ENCODE peak calls at places on chromosomes 16 and 17, in eight cellular contexts. Z is Peyer's patch, X is IMR-90, M is tibial artery, D is uterus, C is transverse colon, K is thoracic aorta, Q is cardiac muscle cell. L is an unnamed sample.

GRCh38 chr17:5922476-5922875 is 147.7 kb upstream of the WSCD1 start:
- DNase-seq in Z (no peak), X (no peak), M (no peak), D (no peak), C (no peak), K (no peak), Q (no peak), L (no peak)

GRCh38 chr16:3020604-3021448 is 658 bp downstream of the TNFRSF12A start:
- DNase-seq in Z (peak; percentile 86), X (peak; percentile 89), M (peak; percentile 92), D (peak; percentile 89), C (peak; percentile 75), K (peak; percentile 76), Q (peak; percentile 92), L (no peak)

GRCh38 chr16:53131363-53132071 is 76.7 kb downstream of the CHD9 start:
- DNase-seq in Z (peak; percentile 84), X (peak; percentile 31), M (peak; percentile 84), D (peak; percentile 57), C (peak; percentile 71), K (peak; percentile 21), Q (peak; percentile 68), L (no peak)

GRCh38 chr17:55177159-55177913 is 87.4 kb upstream of the HLF start:
- DNase-seq in Z (no peak), X (no peak), M (no peak), D (no peak), C (no peak), K (no peak), Q (peak; percentile 5), L (no peak)

GRCh38 chr17:16215965-16216316 is 607 bp upstream of the NCOR1 start:
- DNase-seq in Z (no peak), X (no peak), M (peak; percentile 71), D (no peak), C (peak; percentile 63), K (no peak), Q (no peak), L (no peak)

GRCh38 chr17:1142503-1143095 is 37.2 kb downstream of the ABR start:
- DNase-seq in Z (no peak), X (no peak), M (no peak), D (no peak), C (no peak), K (no peak), Q (no peak), L (no peak)

GRCh38 chr17:38703742-38704644 is 1.1 kb upstream of the MLLT6 start:
- DNase-seq in Z (peak; percentile 90), X (no peak), M (peak; percentile 88), D (peak; percentile 79), C (peak; percentile 93), K (no peak), Q (peak; percentile 87), L (no peak)

GRCh38 chr16:50469744-50470301 is 78.4 kb upstream of the NKD1 start:
- DNase-seq in Z (no peak), X (no peak), M (no peak), D (no peak), C (no peak), K (no peak), Q (peak; percentile 57), L (no peak)

GRCh38 chr17:48997103-48997826 is at the start of gene IGF2BP1:
- DNase-seq in Z (peak; percentile 57), X (peak; percentile 78), M (no peak), D (no peak), C (no peak), K (no peak), Q (peak; percentile 87), L (no peak)

GRCh38 chr16:72203401-72203800 is 31.4 kb upstream of the PMFBP1 start:
- DNase-seq in Z (no peak), X (peak; percentile 4), M (peak; percentile 69), D (no peak), C (peak; percentile 9), K (no peak), Q (no peak), L (no peak)

GRCh38 chr16:66028505-66029216 is 337.8 kb upstream of the CDH5 start:
- DNase-seq in Z (no peak), X (peak; percentile 89), M (no peak), D (no peak), C (no peak), K (no peak), Q (no peak), L (no peak)

GRCh38 chr17:5780476-5780875 is 196.2 kb upstream of the NLRP1 start:
- DNase-seq in Z (no peak), X (peak; percentile 79), M (no peak), D (no peak), C (no peak), K (no peak), Q (no peak), L (peak; percentile 69)

GRCh38 chr17:82490512-82491195 is 28.9 kb upstream of the FOXK2 start:
- DNase-seq in Z (peak; percentile 51), X (no peak), M (no peak), D (no peak), C (peak; percentile 50), K (no peak), Q (no peak), L (no peak)

GRCh38 chr17:75371339-75371738 is 34.1 kb downstream of the GRB2 start:
- DNase-seq in Z (no peak), X (no peak), M (no peak), D (no peak), C (no peak), K (no peak), Q (no peak), L (no peak)

GRCh38 chr17:8041249-8041928 is 2.5 kb downstream of the ALOX15B start:
- DNase-seq in Z (no peak), X (peak; percentile 73), M (peak; percentile 61), D (no peak), C (peak; percentile 56), K (no peak), Q (peak; percentile 62), L (no peak)

GRCh38 chr16:29990033-29990432 is 5.4 kb downstream of the HIRIP3 start:
- DNase-seq in Z (no peak), X (no peak), M (no peak), D (no peak), C (peak; percentile 44), K (no peak), Q (no peak), L (no peak)
- TF ChIP-seq CTCF in Z (no peak), X (no peak), M (no peak), D (no peak), C (no peak), K (no peak), Q (no peak), L (no peak)

DNA sequence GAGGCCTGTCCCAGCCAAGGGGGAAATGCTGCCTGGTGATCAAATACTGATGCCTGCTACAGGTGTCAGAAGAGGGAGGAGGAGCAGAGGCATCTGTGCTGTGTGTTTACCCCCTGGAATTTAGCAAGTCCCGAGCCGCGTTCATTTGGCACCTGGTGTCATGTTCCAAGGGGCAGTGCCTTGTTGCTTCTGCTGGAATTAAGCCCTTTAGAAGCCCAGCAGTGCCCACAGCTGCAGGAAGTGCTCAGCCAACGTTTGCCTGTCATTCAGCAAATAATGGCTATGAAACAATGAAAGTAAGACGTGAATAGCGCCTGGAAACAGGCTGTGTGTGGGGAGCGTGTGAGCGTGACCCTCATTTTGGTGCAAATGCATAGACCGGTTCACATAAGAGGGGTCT is 5.9 kb upstream of the ATP2C2 start:
- DNase-seq in Z (no peak), X (no peak), M (no peak), D (no peak), C (peak; percentile 31), K (no peak), Q (no peak), L (no peak)
- H3K27me3 ChIP-seq in Z (no peaks in the 10 kb centered on the region), X (peaks cover 58% of the 10 kb centered on the region), M (peaks cover 15% of the 10 kb centered on the region), D (peaks cover 1% of the 10 kb centered on the region), C (peaks cover 10% of the 10 kb centered on the region), K (no peaks in the 10 kb centered on the region), Q (peaks cover 19% of the 10 kb centered on the region), L (peaks cover 11% of the 10 kb centered on the region)

GRCh38 chr17:78397681-78398101 is 19.2 kb downstream of the PGS1 start:
- DNase-seq in Z (no peak), X (peak; percentile 40), M (peak; percentile 77), D (no peak), C (no peak), K (peak; percentile 36), Q (peak; percentile 79), L (no peak)

GRCh38 chr17:78396436-78397335 is 18.2 kb downstream of the PGS1 start:
- DNase-seq in Z (no peak), X (no peak), M (peak; percentile 80), D (no peak), C (no peak), K (peak; percentile 40), Q (no peak), L (no peak)

GRCh38 chr17:78399028-78399692 is 20.7 kb downstream of the PGS1 start:
- DNase-seq in Z (no peak), X (no peak), M (no peak), D (no peak), C (no peak), K (no peak), Q (no peak), L (no peak)

GRCh38 chr17:78399693-78400144 is 21.3 kb downstream of the PGS1 start:
- DNase-seq in Z (no peak), X (no peak), M (no peak), D (no peak), C (no peak), K (no peak), Q (no peak), L (no peak)

DNA sequence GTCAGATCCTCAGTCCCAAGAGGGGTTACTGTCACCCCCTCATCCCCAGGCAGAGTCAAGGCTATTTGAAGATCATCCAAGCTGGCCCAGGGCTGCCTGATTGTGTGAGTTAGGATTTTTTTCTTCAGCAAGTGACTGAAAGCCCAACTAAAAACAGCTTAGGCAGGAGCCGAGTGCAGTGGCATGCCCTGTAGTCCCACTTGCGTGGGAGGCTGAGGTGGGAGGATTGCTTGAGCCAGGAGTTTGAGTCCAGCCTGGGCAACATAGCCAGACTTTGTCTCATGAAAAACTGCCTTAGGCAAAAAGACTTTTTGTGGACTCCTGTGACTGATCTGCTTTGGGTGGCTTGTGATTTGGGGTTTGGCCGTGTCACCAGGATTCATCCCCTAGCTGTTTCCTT is 19.9 kb downstream of the PGS1 start:
- DNase-seq in Z (no peak), X (no peak), M (no peak), D (no peak), C (no peak), K (no peak), Q (no peak), L (no peak)
- H3K36me3 ChIP-seq in Z (no peaks in the 10 kb centered on the region), X (peaks cover 69% of the 10 kb centered on the region), M (peaks cover 56% of the 10 kb centered on the region), D (no peaks in the 10 kb centered on the region), C (no peaks in the 10 kb centered on the region), K (peaks cover 29% of the 10 kb centered on the region), Q (peaks cover 30% of the 10 kb centered on the region), L (peaks cover 8% of the 10 kb centered on the region)

GRCh38 chr16:67104061-67104460 is 5.7 kb upstream of the PHAF1 start:
- DNase-seq in Z (no peak), X (peak; percentile 23), M (peak; percentile 32), D (no peak), C (no peak), K (no peak), Q (peak; percentile 17), L (no peak)
- TF ChIP-seq CTCF in Z (no peak), X (peak; percentile 44), M (no peak), D (no peak), C (peak; percentile 14), K (no peak), Q (peak; percentile 40), L (peak; percentile 49)